ENCODE peak calls at places on chromosome 22, in ten cellular contexts. D, Z, U, T, C, N, O, P, H and F are unnamed samples. For H3K27me3, the result is how much of the 10 kb centered on the place peaks cover.

GRCh38 chr22:47075568-47075967 is 313.1 kb downstream of the TBC1D22A start:
- DNase-seq in O (no peak), Z (no peak), H (no peak), T (no peak), N (no peak), U (no peak), C (no peak), P (no peak), D (no peak), F (no peak)

GRCh38 chr22:46322711-46323110 is 12.8 kb upstream of the TRMU start:
- DNase-seq in T (no peak), H (no peak), C (no peak), D (no peak), O (no peak), N (peak), Z (no peak), U (no peak), P (no peak), F (no peak)

GRCh38 chr22:17578129-17578754 is 14.9 kb downstream of the SLC25A18 start:
- DNase-seq in N (no peak), C (peak), D (no peak), U (no peak), T (no peak), P (peak), O (peak), Z (peak), H (no peak), F (no peak)

GRCh38 chr22:32355760-32356159 is 1.9 kb upstream of the RFPL3 start:
- DNase-seq in D (no peak), U (peak), O (no peak), N (no peak), H (no peak), Z (no peak), P (no peak), C (peak), T (no peak), F (no peak)

GRCh38 chr22:47460870-47461269 is 698.4 kb downstream of the TBC1D22A start:
- DNase-seq in U (no peak), N (no peak), O (no peak), C (no peak), H (no peak), Z (no peak), D (no peak), P (no peak), T (no peak), F (no peak)

GRCh38 chr22:20750461-20751184 is 23.3 kb upstream of the SERPIND1 start:
- DNase-seq in N (no peak), Z (peak), D (peak), U (peak), P (peak), T (peak), C (peak), O (peak), H (peak), F (no peak)

GRCh38 chr22:29128891-29129643 is 56.2 kb downstream of the KREMEN1 start:
- DNase-seq in H (no peak), Z (no peak), D (no peak), N (no peak), O (no peak), C (no peak), T (no peak), U (no peak), P (peak), F (no peak)

GRCh38 chr22:46737976-46738641 is at the start of gene CERK:
- DNase-seq in D (no peak), P (peak), N (peak), H (peak), T (peak), O (peak), Z (peak), C (peak), U (no peak), F (peak)

GRCh38 chr22:32776800-32777199 is 24.7 kb upstream of the TIMP3 start:
- DNase-seq in D (no peak), N (no peak), C (peak), Z (no peak), H (no peak), O (no peak), U (peak), P (no peak), T (no peak), F (no peak)

GRCh38 chr22:20783844-20784723 is 10.2 kb downstream of the SERPIND1 start:
- DNase-seq in T (peak), U (peak), C (peak), Z (no peak), N (no peak), D (peak), O (no peak), P (peak), H (peak), F (no peak)

GRCh38 chr22:49632199-49633009 is 195.3 kb downstream of the BRD1 start:
- DNase-seq in P (peak), O (no peak), N (no peak), U (peak), C (peak), H (no peak), D (peak), T (no peak), Z (peak), F (no peak)
- H3K4me3 ChIP-seq in P (peak), O (peak), N (no peak), U (no peak), C (no peak), H (no peak), D (peak), T (no peak), Z (peak), F (peak)

DNA sequence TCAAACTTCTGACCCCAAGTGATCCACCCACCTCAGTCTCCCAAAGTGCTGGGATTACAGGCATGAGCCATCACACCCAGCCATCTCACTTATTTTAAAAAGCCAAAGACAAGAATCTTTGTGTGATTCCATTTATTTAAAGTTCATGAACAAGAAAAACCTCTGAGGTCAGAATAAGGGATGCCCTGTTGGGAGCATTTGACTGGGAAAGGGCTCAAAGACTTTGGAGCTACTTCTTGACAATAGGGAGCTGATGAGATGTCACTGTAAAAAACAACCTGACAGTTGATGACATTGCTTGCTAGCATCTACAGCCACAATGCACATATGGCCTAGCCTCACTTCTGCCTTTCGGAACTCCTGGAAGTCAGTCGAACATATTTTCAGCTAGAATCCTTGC is 5.1 kb upstream of the ZNF280B start:
- DNase-seq in C (no peak), Z (no peak), O (no peak), U (no peak), P (no peak), D (no peak), T (no peak), N (no peak), H (no peak), F (no peak)
- TF ChIP-seq CTCF in C (no peak), Z (no peak), O (no peak), U (no peak), P (no peak), D (no peak), T (no peak), N (no peak), H (no peak), F (no peak)

GRCh38 chr22:48827904-48828555 is 999.6 kb downstream of the BRD1 start:
- DNase-seq in H (no peak), Z (no peak), T (no peak), P (no peak), O (peak), N (peak), D (no peak), U (no peak), C (no peak), F (no peak)
- H3K27me3 ChIP-seq in H (under half), Z (under half), T (under half), P (under half), O (under half), N (under half), D (under half), U (under half), C (under half), F (under half)

DNA sequence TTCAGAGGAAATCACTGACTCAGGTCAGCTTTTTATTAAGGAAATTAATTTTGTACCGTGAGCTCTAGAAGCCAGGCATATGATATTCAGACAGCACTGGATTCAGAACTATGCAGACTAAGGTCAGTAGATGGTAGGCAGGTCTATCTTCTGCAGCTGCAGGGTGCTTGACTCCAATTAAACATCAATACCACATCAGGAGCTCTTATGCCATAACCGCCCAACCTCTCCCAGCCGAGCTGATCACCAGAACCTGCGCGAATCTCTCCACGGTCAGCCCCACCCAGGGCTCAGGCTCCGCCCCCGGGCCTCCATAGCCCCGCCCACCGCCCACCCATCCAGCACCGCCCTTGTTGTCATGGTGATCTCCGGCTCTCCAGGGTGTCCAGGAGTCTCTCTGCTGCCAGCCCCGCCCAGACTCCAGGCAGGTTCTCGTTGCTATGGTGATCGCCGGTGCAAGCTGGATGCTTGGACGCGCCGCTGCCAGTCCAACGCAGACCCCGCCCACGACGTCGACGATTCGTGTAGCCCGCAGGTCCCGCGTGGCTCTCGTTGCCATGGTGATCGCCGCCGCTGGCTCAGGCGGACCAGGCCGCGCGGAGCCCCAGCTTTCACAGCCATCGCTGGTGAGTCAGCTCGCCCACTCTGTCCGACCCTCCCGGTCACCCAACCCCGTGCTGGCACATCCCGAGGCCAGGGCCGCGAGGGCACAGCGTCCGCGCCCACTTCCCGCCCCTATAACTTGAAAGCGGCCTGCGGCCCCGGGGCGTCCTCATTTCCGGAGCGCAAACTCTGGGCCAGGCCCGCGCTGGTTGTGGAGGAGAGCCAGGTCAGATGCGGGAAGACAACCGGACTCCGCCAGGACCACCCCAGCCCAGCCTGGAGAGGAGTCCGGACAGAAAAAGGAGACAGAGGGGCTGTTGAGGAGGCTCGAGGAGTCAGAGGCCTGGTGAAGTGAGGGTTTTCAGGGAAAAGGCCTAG is at the start of gene RAB36:
- DNase-seq in P (peak), O (peak), Z (peak), D (peak), T (peak), N (peak), H (peak), C (peak), U (peak), F (peak)
- H3K4me3 ChIP-seq in P (peak), O (peak), Z (peak), D (peak), T (peak), N (peak), H (peak), C (no peak), U (peak), F (peak)

DNA sequence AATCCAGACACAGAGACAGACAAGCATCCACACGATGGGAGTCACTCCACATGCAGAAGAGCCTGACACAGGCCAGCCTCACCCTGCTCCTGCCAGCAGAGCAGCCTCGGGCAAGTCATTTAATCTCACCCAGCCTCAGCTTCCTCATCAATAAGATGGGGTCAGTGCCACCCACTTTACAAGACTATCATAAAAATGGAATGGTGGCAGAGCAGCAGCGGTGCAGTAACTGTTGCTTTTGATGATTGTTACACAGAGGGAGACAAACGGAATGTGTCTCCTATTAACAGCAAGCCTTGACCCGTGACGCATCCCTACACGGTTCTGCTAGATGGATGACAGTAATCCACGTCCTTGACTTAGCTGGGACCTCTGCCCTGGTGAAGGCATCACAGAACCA is 26.0 kb upstream of the ARFGAP3 start:
- DNase-seq in H (no peak), D (no peak), P (no peak), T (no peak), U (no peak), O (no peak), Z (no peak), N (no peak), C (no peak), F (no peak)
- TF ChIP-seq CTCF in H (no peak), D (no peak), P (no peak), T (no peak), U (no peak), O (no peak), Z (no peak), N (no peak), C (no peak), F (no peak)

GRCh38 chr22:27413702-27414101 is 387.9 kb downstream of the MN1 start:
- DNase-seq in T (no peak), C (no peak), P (no peak), D (no peak), H (no peak), U (no peak), N (no peak), O (no peak), Z (no peak), F (no peak)
- H3K27me3 ChIP-seq in T (under half), C (under half), P (under half), D (under half), H (under half), U (under half), N (under half), O (under half), Z (under half), F (under half)

GRCh38 chr22:48566741-48567140 is 1260.9 kb downstream of the BRD1 start:
- DNase-seq in U (no peak), T (no peak), P (no peak), O (no peak), Z (no peak), H (no peak), C (no peak), D (no peak), N (no peak), F (no peak)

GRCh38 chr22:48565901-48566501 is 1261.7 kb downstream of the BRD1 start:
- DNase-seq in D (no peak), C (no peak), T (no peak), Z (no peak), N (no peak), P (no peak), O (no peak), U (no peak), H (no peak), F (no peak)

GRCh38 chr22:48563966-48564330 is 1263.7 kb downstream of the BRD1 start:
- DNase-seq in Z (no peak), N (no peak), C (no peak), O (no peak), T (no peak), U (no peak), P (no peak), D (no peak), H (no peak), F (no peak)

GRCh38 chr22:48563118-48563965 is 1264.3 kb downstream of the BRD1 start:
- DNase-seq in D (no peak), P (no peak), C (no peak), T (no peak), N (no peak), U (no peak), H (no peak), O (no peak), Z (no peak), F (no peak)

GRCh38 chr22:48564995-48565394 is 1262.7 kb downstream of the BRD1 start:
- DNase-seq in T (no peak), U (no peak), N (no peak), O (no peak), Z (no peak), C (no peak), H (no peak), D (no peak), P (no peak), F (no peak)
- H3K4me3 ChIP-seq in T (no peak), U (no peak), N (no peak), O (no peak), Z (no peak), C (no peak), H (no peak), D (no peak), P (no peak), F (no peak)

GRCh38 chr22:24424001-24424900 is 3.1 kb upstream of the ADORA2A start:
- DNase-seq in N (peak), Z (no peak), P (no peak), H (no peak), D (no peak), T (peak), U (no peak), C (no peak), O (no peak), F (no peak)
- TF ChIP-seq CTCF in N (no peak), Z (no peak), P (no peak), H (no peak), D (no peak), T (no peak), U (no peak), C (no peak), O (no peak), F (no peak)

GRCh38 chr22:36852056-36852973 is 8.5 kb upstream of the NCF4 start:
- DNase-seq in D (no peak), Z (no peak), P (no peak), T (no peak), C (no peak), O (no peak), N (no peak), U (no peak), H (no peak), F (no peak)
- H3K27me3 ChIP-seq in D (under half), Z (under half), P (under half), T (under half), C (under half), O (half or more), N (under half), U (under half), H (under half), F (under half)